ENCODE peak calls at places on chromosome 10, in five cellular contexts. G is GM04503, Z is left cardiac atrium, C is RKO, E is pons. W is an unnamed sample.

GRCh38 chr10:22442063-22442462 is 96.8 kb downstream of the SPAG6 start:
- DNase-seq in G (no peak), Z (no peak), C (no peak), E (no peak), W (no peak)

GRCh38 chr10:60141916-60142559 is 235.7 kb upstream of the CCDC6 start:
- DNase-seq in G (no peak), Z (no peak), C (no peak), E (no peak), W (no peak)

GRCh38 chr10:6678211-6678803 is 98.2 kb upstream of the PRKCQ start:
- DNase-seq in G (no peak), Z (peak; percentile 49), C (peak; percentile 76), E (peak; percentile 54), W (peak; percentile 55)

GRCh38 chr10:32347363-32347735 is 391 bp upstream of the EPC1 start:
- DNase-seq in G (no peak), Z (no peak), C (no peak), E (no peak), W (no peak)

GRCh38 chr10:36494386-36494785 is 631.0 kb upstream of the ANKRD30A start:
- DNase-seq in G (peak; percentile 78), Z (no peak), C (peak; percentile 88), E (no peak), W (no peak)

GRCh38 chr10:122852261-122852660 is 6.6 kb upstream of the CUZD1 start:
- DNase-seq in G (no peak), Z (no peak), C (no peak), E (no peak), W (no peak)

GRCh38 chr10:132220061-132220460 is 33.3 kb downstream of the DPYSL4 start:
- DNase-seq in G (no peak), Z (no peak), C (no peak), E (no peak), W (no peak)

GRCh38 chr10:60335708-60336107 is 54.0 kb downstream of the ANK3 start:
- DNase-seq in G (no peak), Z (no peak), C (peak; percentile 36), E (peak; percentile 69), W (no peak)

GRCh38 chr10:101569465-101569837 is 18.6 kb downstream of the POLL start:
- DNase-seq in G (no peak), Z (no peak), C (no peak), E (no peak), W (no peak)

GRCh38 chr10:97714401-97715258 is 1.1 kb downstream of the MARVELD1 start:
- DNase-seq in G (no peak), Z (peak; percentile 85), C (peak; percentile 75), E (no peak), W (peak; percentile 72)

GRCh38 chr10:110609592-110609991 is 34.5 kb upstream of the RBM20 start:
- DNase-seq in G (no peak), Z (no peak), C (peak; percentile 69), E (no peak), W (no peak)

GRCh38 chr10:93813507-93814465 is 56.0 kb downstream of the LGI1 start:
- DNase-seq in G (no peak), Z (peak; percentile 68), C (peak; percentile 65), E (peak; percentile 66), W (peak; percentile 73)

GRCh38 chr10:11064832-11065231 is 47.2 kb downstream of the CELF2 start:
- DNase-seq in G (no peak), Z (no peak), C (no peak), E (no peak), W (no peak)

GRCh38 chr10:72834183-72834825 is 59.2 kb upstream of the OIT3 start:
- DNase-seq in G (no peak), Z (peak; percentile 31), C (peak; percentile 76), E (peak; percentile 84), W (no peak)

GRCh38 chr10:76119515-76119914 is 688.1 kb downstream of the LRMDA start:
- DNase-seq in G (peak; percentile 81), Z (no peak), C (no peak), E (no peak), W (no peak)

GRCh38 chr10:35447693-35448407 is 111.5 kb downstream of the CCNY start:
- DNase-seq in G (peak; percentile 41), Z (peak; percentile 35), C (no peak), E (no peak), W (peak; percentile 35)

GRCh38 chr10:122675278-122675677 is 24.4 kb downstream of the C10orf120 start:
- DNase-seq in G (no peak), Z (no peak), C (no peak), E (no peak), W (no peak)

GRCh38 chr10:88810196-88810961 is 7.8 kb downstream of the LIPM start:
- DNase-seq in G (no peak), Z (no peak), C (peak; percentile 69), E (peak; percentile 44), W (no peak)

GRCh38 chr10:46053534-46054434 is 7.7 kb upstream of the MSMB start:
- DNase-seq in G (no peak), Z (no peak), C (no peak), E (no peak), W (no peak)

GRCh38 chr10:74842301-74842700 is 15.9 kb downstream of the KAT6B start:
- DNase-seq in G (no peak), Z (no peak), C (no peak), E (no peak), W (no peak)

GRCh38 chr10:123143825-123144168 is 4.1 kb upstream of the HMX2 start:
- DNase-seq in G (no peak), Z (no peak), C (no peak), E (no peak), W (no peak)

GRCh38 chr10:12412671-12413368 is 63.5 kb downstream of the CAMK1D start:
- DNase-seq in G (no peak), Z (no peak), C (no peak), E (no peak), W (no peak)

GRCh38 chr10:44774676-44775401 is 136.3 kb upstream of the TMEM72 start:
- DNase-seq in G (no peak), Z (no peak), C (no peak), E (no peak), W (no peak)

GRCh38 chr10:636769-637168 is 52.7 kb downstream of the DIP2C start:
- DNase-seq in G (no peak), Z (no peak), C (no peak), E (no peak), W (no peak)

GRCh38 chr10:37734971-37735370 is 122.4 kb downstream of the ZNF248 start:
- DNase-seq in G (no peak), Z (no peak), C (peak; percentile 71), E (no peak), W (no peak)

GRCh38 chr10:58704226-58705200 is 191.8 kb downstream of the BICC1 start:
- DNase-seq in G (no peak), Z (no peak), C (no peak), E (peak; percentile 24), W (no peak)

GRCh38 chr10:30270247-30270646 is 78.8 kb downstream of the MTPAP start:
- DNase-seq in G (no peak), Z (no peak), C (peak; percentile 48), E (no peak), W (no peak)

W was measured in transverse colon.